ENCODE peak calls at places on chromosomes 13 and 19, in eight cellular contexts. P is fibroblast of pulmonary artery, O is stomach, V is epithelial cell of proximal tubule, A is RWPE1, U is GM12865, S is endothelial cell, H is NB4. K is an unnamed sample.

GRCh38 chr13:80040219-80040976 is 300.5 kb downstream of the SPRY2 start:
- DNase-seq in P (peak), O (no peak), V (peak), A (peak), U (no peak), S (no peak), H (no peak), K (no peak)

GRCh38 chr13:110546933-110547332 is 14.6 kb downstream of the RAB20 start:
- DNase-seq in P (peak), O (peak), V (peak), A (peak), U (no peak), S (no peak), H (no peak), K (no peak)

GRCh38 chr19:18503971-18504885 is 17.6 kb downstream of the ELL start:
- DNase-seq in P (no peak), O (peak), V (no peak), A (no peak), U (no peak), S (no peak), H (no peak), K (no peak)

GRCh38 chr13:109529964-109530363 is 256.4 kb downstream of the IRS2 start:
- DNase-seq in P (no peak), O (no peak), V (no peak), A (no peak), U (no peak), S (no peak), H (peak), K (no peak)

GRCh38 chr13:31968473-31968872 is 63.1 kb upstream of the FRY start:
- DNase-seq in P (peak), O (peak), V (no peak), A (no peak), U (peak), S (no peak), H (peak), K (no peak)

GRCh38 chr13:35953537-35954206 is 177.5 kb downstream of the DCLK1 start:
- DNase-seq in P (peak), O (peak), V (no peak), A (peak), U (peak), S (peak), H (peak), K (no peak)

GRCh38 chr13:113147206-113147605 is 11.2 kb upstream of the PROZ start:
- DNase-seq in P (no peak), O (no peak), V (no peak), A (no peak), U (no peak), S (no peak), H (no peak), K (no peak)

GRCh38 chr19:18373892-18374629 is 11.9 kb upstream of the GDF15 start:
- DNase-seq in P (peak), O (peak), V (peak), A (peak), U (peak), S (peak), H (peak), K (peak)

GRCh38 chr19:30558793-30559192 is 186.6 kb downstream of the ZNF536 start:
- DNase-seq in P (no peak), O (no peak), V (no peak), A (no peak), U (no peak), S (no peak), H (peak), K (no peak)

GRCh38 chr13:23428183-23428528 is 5.3 kb downstream of the SACS start:
- DNase-seq in P (peak), O (no peak), V (no peak), A (no peak), U (no peak), S (no peak), H (no peak), K (no peak)

GRCh38 chr13:50428183-50428877 is 413.1 kb downstream of the KCNRG start:
- DNase-seq in P (no peak), O (no peak), V (no peak), A (no peak), U (no peak), S (no peak), H (no peak), K (no peak)

GRCh38 chr13:21074601-21075302 is 13.4 kb upstream of the LATS2 start:
- DNase-seq in P (no peak), O (no peak), V (no peak), A (no peak), U (no peak), S (peak), H (peak), K (peak)

GRCh38 chr13:21069561-21070004 is 8.2 kb upstream of the LATS2 start:
- DNase-seq in P (peak), O (no peak), V (peak), A (peak), U (no peak), S (no peak), H (peak), K (no peak)

GRCh38 chr13:21075303-21076264 is 14.2 kb upstream of the LATS2 start:
- DNase-seq in P (no peak), O (peak), V (no peak), A (no peak), U (peak), S (peak), H (peak), K (peak)

GRCh38 chr13:21071015-21071414 is 9.6 kb upstream of the LATS2 start:
- DNase-seq in P (no peak), O (no peak), V (no peak), A (no peak), U (no peak), S (no peak), H (no peak), K (no peak)

GRCh38 chr13:21071894-21072293 is 10.5 kb upstream of the LATS2 start:
- DNase-seq in P (no peak), O (no peak), V (no peak), A (no peak), U (no peak), S (no peak), H (peak), K (no peak)
- TF ChIP-seq CTCF in P (no peak), O (no peak), V (no peak), A (no peak), U (no peak), S (no peak), H (no peak), K (no peak)

DNA sequence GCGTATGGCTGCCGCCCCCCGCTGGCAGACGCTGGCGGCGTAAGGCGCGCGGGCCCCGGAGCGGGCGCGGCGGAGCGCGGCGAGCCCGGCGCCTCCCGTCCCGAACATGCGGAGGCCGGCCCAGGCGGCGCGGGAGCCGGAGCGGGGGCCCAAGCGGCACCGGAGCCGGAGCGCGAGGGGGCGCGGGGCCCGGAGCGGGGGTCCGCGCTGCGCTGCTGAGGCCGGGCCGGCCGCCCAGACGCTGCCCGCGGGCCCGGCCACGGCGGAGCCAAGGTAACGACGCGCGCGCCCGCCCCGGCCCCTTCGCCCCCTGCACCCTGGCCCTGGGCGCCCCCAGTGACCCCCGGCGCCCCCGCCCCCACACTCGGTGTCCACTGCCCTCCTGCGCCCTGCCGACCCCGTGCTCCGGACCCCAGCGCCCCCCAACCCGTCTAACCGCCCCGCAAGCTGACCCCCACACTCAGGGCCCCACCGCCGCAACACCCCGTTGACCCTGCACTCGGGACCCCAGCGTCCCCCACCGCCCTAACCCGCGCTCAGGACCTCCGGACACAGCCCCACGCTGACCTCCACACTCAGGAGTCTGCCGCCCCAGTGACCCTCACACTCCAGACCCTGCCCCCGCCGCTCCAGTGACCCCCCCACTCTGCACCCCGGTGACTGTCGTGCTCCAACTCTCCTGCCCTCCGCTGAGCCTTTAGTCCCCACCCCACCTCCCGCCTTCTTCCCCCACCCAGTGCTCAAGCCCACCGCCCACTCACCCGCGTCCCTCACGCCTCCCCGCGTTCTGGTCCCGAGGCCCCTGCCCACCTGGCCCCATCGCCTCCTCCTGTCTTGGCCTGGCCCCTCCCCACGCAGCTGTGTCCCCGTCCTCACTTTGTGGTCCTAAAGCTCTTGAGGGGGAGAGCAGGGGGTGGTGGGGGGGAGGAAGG is at the start of gene CSNK1G2:
- DNase-seq in P (no peak), O (no peak), V (no peak), A (no peak), U (no peak), S (no peak), H (no peak), K (peak)
- TF ChIP-seq CTCF in P (no peak), O (no peak), V (no peak), A (peak), U (peak), S (no peak), H (no peak), K (no peak)

GRCh38 chr13:40780822-40781401 is 8.5 kb upstream of the SLC25A15 start:
- DNase-seq in P (peak), O (no peak), V (no peak), A (no peak), U (no peak), S (no peak), H (peak), K (no peak)
- TF ChIP-seq CTCF in P (no peak), O (no peak), V (peak), A (no peak), U (no peak), S (peak), H (peak), K (no peak)

GRCh38 chr13:71643466-71643865 is 223.5 kb downstream of the DACH1 start:
- DNase-seq in P (no peak), O (no peak), V (no peak), A (no peak), U (no peak), S (no peak), H (no peak), K (no peak)
- TF ChIP-seq CTCF in P (no peak), O (no peak), V (no peak), A (no peak), U (no peak), S (no peak), H (no peak), K (no peak)

GRCh38 chr13:26422036-26422435 is 135.4 kb upstream of the WASF3 start:
- DNase-seq in P (no peak), O (no peak), V (no peak), A (no peak), U (no peak), S (no peak), H (no peak), K (no peak)

GRCh38 chr13:26423634-26424033 is 133.8 kb upstream of the WASF3 start:
- DNase-seq in P (peak), O (no peak), V (no peak), A (no peak), U (no peak), S (no peak), H (no peak), K (no peak)

GRCh38 chr13:26420282-26420960 is 137.1 kb upstream of the WASF3 start:
- DNase-seq in P (no peak), O (no peak), V (no peak), A (no peak), U (no peak), S (no peak), H (no peak), K (no peak)

GRCh38 chr13:26424181-26424580 is 133.3 kb upstream of the WASF3 start:
- DNase-seq in P (no peak), O (no peak), V (no peak), A (no peak), U (no peak), S (no peak), H (no peak), K (no peak)

GRCh38 chr13:26425439-26426358 is 131.8 kb upstream of the WASF3 start:
- DNase-seq in P (peak), O (peak), V (no peak), A (no peak), U (no peak), S (no peak), H (no peak), K (no peak)
- TF ChIP-seq CTCF in P (no peak), O (no peak), V (no peak), A (no peak), U (no peak), S (no peak), H (no peak), K (no peak)

GRCh38 chr19:10334340-10335148 is 1.2 kb upstream of the RAVER1 start:
- DNase-seq in P (peak), O (peak), V (peak), A (peak), U (peak), S (peak), H (peak), K (peak)
- TF ChIP-seq CTCF in P (peak), O (no peak), V (peak), A (peak), U (no peak), S (no peak), H (peak), K (no peak)

DNA sequence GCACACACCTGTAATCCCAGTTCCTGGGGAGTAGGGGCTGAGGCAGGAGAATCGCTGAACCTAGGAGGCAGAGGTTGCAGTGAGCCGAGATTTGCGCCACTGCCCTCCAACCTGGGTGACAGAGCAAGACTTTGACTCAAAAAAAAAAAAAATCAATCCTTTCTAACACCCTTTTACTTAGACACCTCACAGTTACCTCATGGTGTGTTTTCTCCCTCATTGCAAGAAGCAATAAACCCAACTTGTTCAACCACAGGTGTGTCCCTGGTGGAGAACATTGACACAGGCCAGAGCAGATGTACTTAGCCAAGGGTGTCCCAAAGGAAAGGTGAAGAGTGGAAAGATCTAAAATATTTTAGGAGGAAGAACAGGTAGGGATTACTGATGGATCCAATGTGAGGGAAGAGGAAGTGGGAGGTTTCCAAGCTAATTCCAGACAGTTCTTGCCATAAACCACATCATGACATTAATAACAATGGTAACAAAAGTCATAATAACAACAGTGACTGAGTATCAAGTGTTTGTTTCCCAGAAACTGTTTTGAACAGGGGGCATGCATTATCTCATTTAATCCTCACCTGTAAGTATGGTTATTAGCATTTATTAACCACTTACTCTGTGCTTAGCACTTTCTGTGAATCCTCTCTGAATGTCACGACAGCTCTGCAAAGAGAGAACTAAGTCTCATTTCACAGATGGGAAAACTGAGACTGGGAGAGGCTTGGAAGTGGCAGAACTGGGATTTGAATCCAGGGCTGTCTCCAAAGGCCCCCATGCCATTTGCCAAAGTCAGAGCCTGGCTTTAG is 3.1 kb upstream of the LYPD3 start:
- DNase-seq in P (no peak), O (no peak), V (no peak), A (no peak), U (no peak), S (no peak), H (no peak), K (no peak)
- TF ChIP-seq CTCF in P (no peak), O (no peak), V (no peak), A (no peak), U (no peak), S (no peak), H (no peak), K (no peak)

K was measured in activated CD8-positive, alpha-beta T cell treated with anti-CD3 and anti-CD28 coated beads for 36 hours.